ENCODE peak calls at places on chromosome 22, in seven cellular contexts. One of them, this sample, is unnamed.

GRCh38 chr22:30867746-30868662 is 100.6 kb downstream of the MORC2 start:
- DNase-seq in T-helper 1 cell: no peak
- DNase-seq in stimulated activated CD8-positive, alpha-beta memory T cell treated with anti-CD3 and anti-CD28 coated beads, Interleukin-15, amount 100 ng/mL, for 24 hours: no peak
- DNase-seq in AG09309: no peak
- DNase-seq in KBM-7: no peak
- DNase-seq in HT-29: no peak
- DNase-seq in A673: no peak
- DNase-seq in this sample: no peak

GRCh38 chr22:42560781-42561180 is 7.0 kb downstream of the SERHL2 start:
- DNase-seq in T-helper 1 cell: no peak
- DNase-seq in stimulated activated CD8-positive, alpha-beta memory T cell treated with anti-CD3 and anti-CD28 coated beads, Interleukin-15, amount 100 ng/mL, for 24 hours: no peak
- DNase-seq in AG09309: no peak
- DNase-seq in KBM-7: peak
- DNase-seq in HT-29: no peak
- DNase-seq in A673: peak
- DNase-seq in this sample: no peak

GRCh38 chr22:20435436-20436308 is 2.0 kb downstream of the SCARF2 start:
- DNase-seq in T-helper 1 cell: no peak
- DNase-seq in stimulated activated CD8-positive, alpha-beta memory T cell treated with anti-CD3 and anti-CD28 coated beads, Interleukin-15, amount 100 ng/mL, for 24 hours: no peak
- DNase-seq in AG09309: no peak
- DNase-seq in KBM-7: no peak
- DNase-seq in HT-29: no peak
- DNase-seq in A673: no peak
- DNase-seq in this sample: no peak

GRCh38 chr22:35140879-35141745 is 75.2 kb downstream of the ISX start:
- DNase-seq in T-helper 1 cell: no peak
- DNase-seq in stimulated activated CD8-positive, alpha-beta memory T cell treated with anti-CD3 and anti-CD28 coated beads, Interleukin-15, amount 100 ng/mL, for 24 hours: no peak
- DNase-seq in AG09309: no peak
- DNase-seq in KBM-7: no peak
- DNase-seq in HT-29: no peak
- DNase-seq in A673: peak
- DNase-seq in this sample: no peak

GRCh38 chr22:45579806-45580702 is 77.4 kb downstream of the FBLN1 start:
- DNase-seq in T-helper 1 cell: no peak
- DNase-seq in stimulated activated CD8-positive, alpha-beta memory T cell treated with anti-CD3 and anti-CD28 coated beads, Interleukin-15, amount 100 ng/mL, for 24 hours: no peak
- DNase-seq in AG09309: no peak
- DNase-seq in KBM-7: no peak
- DNase-seq in HT-29: no peak
- DNase-seq in A673: no peak
- DNase-seq in this sample: no peak

GRCh38 chr22:29938285-29938693 is 55.3 kb downstream of the MTMR3 start:
- DNase-seq in T-helper 1 cell: no peak
- DNase-seq in stimulated activated CD8-positive, alpha-beta memory T cell treated with anti-CD3 and anti-CD28 coated beads, Interleukin-15, amount 100 ng/mL, for 24 hours: no peak
- DNase-seq in AG09309: no peak
- DNase-seq in KBM-7: no peak
- DNase-seq in HT-29: no peak
- DNase-seq in A673: peak
- DNase-seq in this sample: no peak

GRCh38 chr22:37242395-37242918 is 1.6 kb downstream of the RAC2 start:
- DNase-seq in T-helper 1 cell: peak
- DNase-seq in stimulated activated CD8-positive, alpha-beta memory T cell treated with anti-CD3 and anti-CD28 coated beads, Interleukin-15, amount 100 ng/mL, for 24 hours: no peak
- DNase-seq in AG09309: no peak
- DNase-seq in KBM-7: peak
- DNase-seq in HT-29: no peak
- DNase-seq in A673: no peak
- DNase-seq in this sample: no peak

GRCh38 chr22:46969491-46969890 is 207.0 kb downstream of the TBC1D22A start:
- DNase-seq in T-helper 1 cell: no peak
- DNase-seq in stimulated activated CD8-positive, alpha-beta memory T cell treated with anti-CD3 and anti-CD28 coated beads, Interleukin-15, amount 100 ng/mL, for 24 hours: no peak
- DNase-seq in AG09309: no peak
- DNase-seq in KBM-7: no peak
- DNase-seq in HT-29: no peak
- DNase-seq in A673: no peak
- DNase-seq in this sample: no peak

GRCh38 chr22:28822930-28823481 is 22.6 kb upstream of the XBP1 start:
- DNase-seq in T-helper 1 cell: no peak
- DNase-seq in stimulated activated CD8-positive, alpha-beta memory T cell treated with anti-CD3 and anti-CD28 coated beads, Interleukin-15, amount 100 ng/mL, for 24 hours: no peak
- DNase-seq in AG09309: no peak
- DNase-seq in KBM-7: peak
- DNase-seq in HT-29: peak
- DNase-seq in A673: no peak
- DNase-seq in this sample: no peak

GRCh38 chr22:46951326-46951725 is 188.9 kb downstream of the TBC1D22A start:
- DNase-seq in T-helper 1 cell: no peak
- DNase-seq in stimulated activated CD8-positive, alpha-beta memory T cell treated with anti-CD3 and anti-CD28 coated beads, Interleukin-15, amount 100 ng/mL, for 24 hours: no peak
- DNase-seq in AG09309: no peak
- DNase-seq in KBM-7: no peak
- DNase-seq in HT-29: no peak
- DNase-seq in A673: no peak
- DNase-seq in this sample: no peak

GRCh38 chr22:27588273-27588672 is 213.3 kb downstream of the MN1 start:
- DNase-seq in T-helper 1 cell: no peak
- DNase-seq in stimulated activated CD8-positive, alpha-beta memory T cell treated with anti-CD3 and anti-CD28 coated beads, Interleukin-15, amount 100 ng/mL, for 24 hours: no peak
- DNase-seq in AG09309: no peak
- DNase-seq in KBM-7: no peak
- DNase-seq in HT-29: no peak
- DNase-seq in A673: no peak
- DNase-seq in this sample: no peak

GRCh38 chr22:44698531-44699421 is 3.2 kb upstream of the PRR5 start:
- DNase-seq in T-helper 1 cell: no peak
- DNase-seq in stimulated activated CD8-positive, alpha-beta memory T cell treated with anti-CD3 and anti-CD28 coated beads, Interleukin-15, amount 100 ng/mL, for 24 hours: no peak
- DNase-seq in AG09309: peak
- DNase-seq in KBM-7: no peak
- DNase-seq in HT-29: no peak
- DNase-seq in A673: no peak
- DNase-seq in this sample: peak

GRCh38 chr22:30607300-30607930 is 441 bp downstream of the TCN2 start:
- DNase-seq in T-helper 1 cell: no peak
- DNase-seq in stimulated activated CD8-positive, alpha-beta memory T cell treated with anti-CD3 and anti-CD28 coated beads, Interleukin-15, amount 100 ng/mL, for 24 hours: no peak
- DNase-seq in AG09309: no peak
- DNase-seq in KBM-7: no peak
- DNase-seq in HT-29: no peak
- DNase-seq in A673: no peak
- DNase-seq in this sample: no peak

GRCh38 chr22:38455530-38456271 is 702 bp upstream of the KCNJ4 start:
- DNase-seq in T-helper 1 cell: no peak
- DNase-seq in stimulated activated CD8-positive, alpha-beta memory T cell treated with anti-CD3 and anti-CD28 coated beads, Interleukin-15, amount 100 ng/mL, for 24 hours: no peak
- DNase-seq in AG09309: no peak
- DNase-seq in KBM-7: peak
- DNase-seq in HT-29: no peak
- DNase-seq in A673: peak
- DNase-seq in this sample: no peak

This sample was measured in HFF-Myc.